ENCODE peak calls at places on chromosomes 12 and 14, in four cellular contexts. K, G, S and W are unnamed samples.
A peak's percentile ranks its signal among the peaks of the same experiment; 100 is the strongest.

GRCh38 chr14:106790189-106791036 is 1264.0 kb downstream of the TMEM121 start:
- DNase-seq in S (peak; percentile 46), K (peak; percentile 74), G (peak; percentile 24), W (no peak)

GRCh38 chr12:63292476-63293228 is 141.7 kb upstream of the AVPR1A start:
- DNase-seq in S (no peak), K (no peak), G (no peak), W (no peak)

GRCh38 chr12:109757671-109758265 is 44.1 kb downstream of the FAM222A start:
- DNase-seq in K (no peak), G (no peak), S (no peak), W (peak; percentile 24)

GRCh38 chr12:11758838-11759509 is 109.5 kb downstream of the ETV6 start:
- DNase-seq in G (no peak), K (no peak), S (no peak), W (no peak)

GRCh38 chr12:4119157-4119761 is 154.3 kb upstream of the CCND2 start:
- DNase-seq in S (no peak), K (peak; percentile 6), G (no peak), W (peak; percentile 34)

GRCh38 chr14:67396381-67396965 is 15.5 kb downstream of the PLEK2 start:
- DNase-seq in G (peak; percentile 19), S (no peak), K (no peak), W (no peak)

GRCh38 chr12:1488908-1489381 is 105.4 kb downstream of the FBXL14 start:
- DNase-seq in G (peak; percentile 21), S (no peak), K (no peak), W (no peak)

GRCh38 chr12:69475237-69475984 is 5.2 kb downstream of the FRS2 start:
- DNase-seq in S (no peak), K (no peak), G (peak; percentile 24), W (no peak)

GRCh38 chr14:105023791-105024480 is 3.1 kb upstream of the CDCA4 start:
- DNase-seq in G (no peak), S (no peak), K (no peak), W (no peak)

GRCh38 chr14:59161571-59162175 is 26.8 kb upstream of the DAAM1 start:
- DNase-seq in S (no peak), G (peak; percentile 33), K (no peak), W (no peak)

GRCh38 chr14:65958664-65959562 is 527.3 kb upstream of the CCDC196 start:
- DNase-seq in G (peak; percentile 80), S (no peak), K (no peak), W (no peak)

GRCh38 chr12:53972152-53972702 is 699 bp upstream of the HOXC11 start:
- DNase-seq in G (no peak), K (no peak), S (no peak), W (no peak)

GRCh38 chr14:94665121-94665520 is 52.9 kb downstream of the SERPINA3 start:
- DNase-seq in K (no peak), G (no peak), S (no peak), W (no peak)

GRCh38 chr12:73424484-73424883 is 1113.2 kb upstream of the ATXN7L3B start:
- DNase-seq in S (no peak), G (no peak), K (no peak), W (no peak)

GRCh38 chr14:75724414-75725204 is 63.6 kb downstream of the TTLL5 start:
- DNase-seq in K (no peak), G (no peak), S (no peak), W (no peak)

GRCh38 chr14:103126873-103127304 is 3.6 kb downstream of the TNFAIP2 start:
- DNase-seq in G (peak; percentile 91), K (peak; percentile 55), S (no peak), W (no peak)

GRCh38 chr14:58637391-58638230 is at the start of gene DACT1:
- DNase-seq in G (peak; percentile 93), S (no peak), K (peak; percentile 38), W (no peak)

GRCh38 chr12:128069359-128069997 is 197.5 kb upstream of the TMEM132C start:
- DNase-seq in K (no peak), S (no peak), G (peak; percentile 60), W (no peak)

GRCh38 chr14:69049675-69050074 is 70.6 kb upstream of the ACTN1 start:
- DNase-seq in G (no peak), K (no peak), S (no peak), W (no peak)

GRCh38 chr12:109448272-109448671 is 28.8 kb downstream of the KCTD10 start:
- DNase-seq in S (no peak), G (no peak), K (no peak), W (no peak)

GRCh38 chr12:14200598-14200997 is 164.9 kb upstream of the ATF7IP start:
- DNase-seq in K (no peak), G (no peak), S (no peak), W (no peak)

GRCh38 chr12:34289431-34290190 is 267.3 kb downstream of the ALG10 start:
- DNase-seq in K (no peak), S (no peak), G (no peak), W (peak; percentile 36)

GRCh38 chr12:12088761-12089160 is 18.0 kb downstream of the BCL2L14 start:
- DNase-seq in G (no peak), K (no peak), S (no peak), W (no peak)

GRCh38 chr14:55416866-55417265 is 5.2 kb upstream of the ATG14 start:
- DNase-seq in K (no peak), G (peak; percentile 80), S (no peak), W (no peak)

GRCh38 chr14:51872396-51872795 is 12.0 kb downstream of the GNG2 start:
- DNase-seq in S (no peak), K (no peak), G (no peak), W (no peak)

GRCh38 chr14:97120204-97121120 is 323.3 kb downstream of the VRK1 start:
- DNase-seq in S (peak; percentile 3), K (no peak), G (no peak), W (no peak)

GRCh38 chr12:70408004-70408790 is 42.1 kb downstream of the KCNMB4 start:
- DNase-seq in K (no peak), S (no peak), G (no peak), W (no peak)

GRCh38 chr12:82760423-82760822 is 73.7 kb downstream of the TMTC2 start:
- DNase-seq in G (peak; percentile 40), K (no peak), S (no peak), W (no peak)

GRCh38 chr12:132243596-132244289 is 85.6 kb downstream of the GALNT9 start:
- DNase-seq in K (no peak), G (peak; percentile 55), S (no peak), W (peak; percentile 38)

GRCh38 chr12:39459027-39459434 is 16.1 kb upstream of the KIF21A start:
- DNase-seq in G (no peak), K (no peak), S (no peak), W (no peak)

DNA sequence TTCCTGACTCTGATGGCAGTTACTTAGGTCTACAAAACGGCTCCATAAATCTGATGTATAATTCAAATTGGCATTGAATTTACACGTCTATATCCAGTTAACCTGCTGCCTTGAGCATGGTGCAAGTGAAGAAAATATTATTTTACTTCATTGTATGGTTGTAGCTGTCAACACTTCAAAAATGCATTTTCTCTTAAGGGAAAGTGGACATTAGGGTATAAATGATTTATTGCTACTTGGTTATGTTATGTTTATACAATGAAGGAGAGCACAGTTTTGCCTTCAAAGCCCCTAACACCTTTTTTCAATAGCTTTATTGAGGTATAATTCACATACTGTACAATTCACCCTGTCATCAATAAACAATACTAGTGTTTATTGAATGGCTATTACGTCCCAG is 2.0 kb upstream of the USP15 start:
- DNase-seq in K (no peak), G (no peak), S (no peak), W (no peak)
- H3K4me3 ChIP-seq in K (no peak overlapping the region), G (no peak overlapping the region), S (no peak overlapping the region), W (no peak overlapping the region)

DNA sequence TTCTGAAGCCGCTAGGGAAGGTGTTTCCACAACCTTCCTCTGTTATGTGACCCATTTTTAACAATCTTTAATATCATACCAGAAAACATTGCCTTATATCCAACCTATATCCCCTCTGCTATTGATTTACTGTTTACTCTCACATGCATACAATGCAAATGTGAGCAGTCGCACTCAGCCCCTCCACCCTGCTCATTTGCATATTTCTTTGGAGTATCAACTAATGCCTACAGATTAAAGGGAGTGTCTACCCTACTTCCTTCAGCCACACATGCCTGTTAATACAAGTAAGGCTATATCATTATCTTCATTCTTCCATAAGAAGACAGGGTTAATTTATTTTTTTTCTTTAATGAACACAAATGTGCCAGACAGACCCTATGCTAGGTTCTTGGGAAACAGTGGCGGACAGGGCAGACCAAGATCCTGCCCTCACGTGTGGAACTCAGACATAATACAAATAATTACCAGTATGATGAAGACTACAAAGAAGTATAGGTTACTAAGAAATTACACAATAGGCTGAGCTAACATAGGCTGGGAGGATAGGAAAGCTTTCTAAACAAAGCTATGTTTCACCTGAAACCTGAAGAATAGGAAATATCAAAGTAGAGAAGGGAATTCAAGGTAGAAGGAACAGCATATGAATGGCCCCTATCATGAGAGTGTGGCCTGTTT is 107.3 kb upstream of the MDM1 start:
- DNase-seq in G (no peak), S (no peak), K (no peak), W (no peak)
- H3K27ac ChIP-seq in G (no peak overlapping the region), S (no peak overlapping the region), K (no peak overlapping the region), W (peak overlapping the region; percentile 11)

GRCh38 chr14:99202516-99202915 is 69.5 kb downstream of the BCL11B start:
- DNase-seq in S (no peak), G (no peak), K (no peak), W (no peak)

GRCh38 chr14:99203801-99204200 is 68.2 kb downstream of the BCL11B start:
- DNase-seq in G (no peak), S (no peak), K (no peak), W (no peak)

GRCh38 chr14:99201351-99202073 is 70.5 kb downstream of the BCL11B start:
- DNase-seq in G (peak; percentile 70), K (no peak), S (no peak), W (no peak)

GRCh38 chr14:99205086-99205688 is 66.8 kb downstream of the BCL11B start:
- DNase-seq in K (no peak), S (no peak), G (no peak), W (no peak)

DNA sequence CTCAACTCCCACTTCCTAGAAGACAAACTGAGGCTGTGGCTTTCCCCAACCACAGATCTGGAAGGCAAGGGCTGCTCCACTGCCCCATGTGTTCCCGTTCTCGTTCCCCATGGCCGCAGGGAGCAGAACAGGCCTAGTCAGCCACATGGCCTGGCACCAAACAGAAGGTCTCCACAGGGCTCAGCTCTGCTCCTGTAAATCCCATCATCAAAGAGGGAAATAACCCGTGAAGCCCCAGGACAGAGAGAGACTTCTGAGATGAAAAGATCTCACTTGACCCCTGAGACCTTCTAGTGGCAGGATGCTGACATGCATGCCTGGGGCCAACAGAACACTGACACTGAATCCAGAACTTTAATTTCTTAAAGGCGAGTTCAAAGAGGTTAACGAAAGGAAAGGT is 68.9 kb downstream of the BCL11B start:
- DNase-seq in G (no peak), K (no peak), S (no peak), W (no peak)
- H3K36me3 ChIP-seq in G (no peaks in the 10 kb centered on the region), K (no peaks in the 10 kb centered on the region), S (peaks cover 31% of the 10 kb centered on the region), W (no peaks in the 10 kb centered on the region)

DNA sequence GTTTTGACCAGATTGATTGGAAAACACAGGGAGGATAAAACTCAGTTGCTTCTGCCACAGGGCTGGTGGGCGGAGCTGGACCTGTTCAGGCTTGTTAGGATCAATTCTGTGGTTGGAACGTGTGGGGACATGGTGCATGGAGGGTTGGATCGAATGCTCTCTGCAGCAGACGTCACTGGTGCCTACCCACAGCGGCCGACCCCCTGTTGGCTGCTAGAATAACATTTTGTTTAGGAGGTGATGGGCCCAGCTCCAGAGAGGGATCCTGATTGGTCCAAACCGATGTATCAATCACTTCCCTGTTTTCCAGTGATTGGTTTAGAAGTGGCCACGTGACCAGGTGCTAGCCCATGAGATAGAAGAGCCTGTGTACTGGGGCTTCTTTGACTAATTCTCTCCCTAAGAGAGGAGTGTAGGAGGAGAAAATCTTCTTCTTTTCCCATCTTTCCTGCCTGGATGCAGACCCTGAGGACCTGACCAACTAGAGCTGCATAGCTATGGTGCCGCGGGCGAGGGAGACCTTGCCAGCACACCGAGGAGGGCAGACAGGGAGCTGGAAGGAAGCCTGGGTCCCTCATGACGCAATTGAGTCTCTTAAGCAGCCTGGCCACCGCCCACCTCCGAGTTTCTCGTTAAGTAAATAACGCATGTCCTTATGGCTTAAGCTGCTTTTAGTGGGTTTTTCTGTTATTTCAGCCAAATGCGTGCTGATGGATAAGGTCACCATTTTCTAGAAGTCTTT is 163.5 kb downstream of the AACS start:
- DNase-seq in S (no peak), K (no peak), G (peak; percentile 70), W (no peak)
- H3K4me3 ChIP-seq in S (no peak overlapping the region), K (no peak overlapping the region), G (no peak overlapping the region), W (no peak overlapping the region)